ENCODE peak calls at places on chromosomes 2 and 18, in four cellular contexts. V, C, J and D are unnamed samples.
A peak's percentile ranks its signal among the peaks of the same experiment; 100 is the strongest.

GRCh38 chr2:86371482-86372002 is 34.1 kb upstream of the REEP1 start:
- DNase-seq in V (no peak), J (no peak), C (no peak), D (no peak)

GRCh38 chr2:240248981-240249422 is 108.5 kb upstream of the OTOS start:
- DNase-seq in J (no peak), C (no peak), V (no peak), D (no peak)

GRCh38 chr2:96636772-96637171 is 1.3 kb downstream of the KANSL3 start:
- DNase-seq in C (no peak), J (peak; percentile 31), V (peak; percentile 20), D (peak; percentile 12)

GRCh38 chr2:121783180-121783579 is 27.7 kb downstream of the TSN start:
- DNase-seq in C (no peak), V (no peak), J (no peak), D (no peak)

GRCh38 chr2:135219226-135219625 is 167.1 kb downstream of the RAB3GAP1 start:
- DNase-seq in C (no peak), J (no peak), V (no peak), D (no peak)

GRCh38 chr2:110868971-110869370 is 136.6 kb downstream of the ACOXL start:
- DNase-seq in V (no peak), J (no peak), C (no peak), D (no peak)

GRCh38 chr2:128378231-128379020 is 59.8 kb upstream of the HS6ST1 start:
- DNase-seq in C (no peak), J (no peak), V (no peak), D (no peak)

GRCh38 chr2:135664623-135665068 is 77.0 kb upstream of the UBXN4 start:
- DNase-seq in J (no peak), C (no peak), V (no peak), D (no peak)

GRCh38 chr2:230230087-230230486 is 4.6 kb downstream of the SP140 start:
- DNase-seq in V (no peak), J (peak; percentile 55), C (no peak), D (peak; percentile 31)

GRCh38 chr2:439077-439476 is 151.2 kb upstream of the ALKAL2 start:
- DNase-seq in J (no peak), V (no peak), C (no peak), D (no peak)

GRCh38 chr18:48645427-48646002 is 106.7 kb downstream of the CTIF start:
- DNase-seq in V (no peak), C (no peak), J (no peak), D (no peak)

GRCh38 chr2:85712849-85713612 is 18.9 kb downstream of the GNLY start:
- DNase-seq in J (no peak), C (no peak), V (peak; percentile 43), D (no peak)

GRCh38 chr2:158969717-158970521 is 1.5 kb downstream of the TANC1 start:
- DNase-seq in J (peak; percentile 54), C (peak; percentile 34), V (peak; percentile 58), D (peak; percentile 34)

GRCh38 chr2:128451084-128451483 is 132.4 kb upstream of the HS6ST1 start:
- DNase-seq in C (no peak), V (no peak), J (no peak), D (no peak)